ENCODE peak calls at places on chromosomes 7 and 10, in nine cellular contexts. One of them, this sample, is unnamed.

GRCh38 chr7:959271-959670 is 4.8 kb upstream of the ADAP1 start:
- DNase-seq in activated gamma-delta T cell: no peak
- DNase-seq in mucosa of gallbladder: no peak
- DNase-seq in fibroblast of the aortic adventitia: no peak
- DNase-seq in SK-N-DZ: no peak
- DNase-seq in CD8-positive, alpha-beta memory T cell: peak; percentile 26
- DNase-seq in HL-60: no peak
- DNase-seq in activated naive CD8-positive, alpha-beta T cell treated with anti-CD3 and anti-CD28 coated beads, Interleukin-2, amount 50 U/mL, for 24 hours: no peak
- DNase-seq in GM23248: no peak
- DNase-seq in this sample: no peak

GRCh38 chr7:91029688-91030087 is 234.5 kb upstream of the FZD1 start:
- DNase-seq in activated naive CD8-positive, alpha-beta T cell treated with anti-CD3 and anti-CD28 coated beads, Interleukin-2, amount 50 U/mL, for 24 hours: no peak
- DNase-seq in activated gamma-delta T cell: no peak
- DNase-seq in GM23248: no peak
- DNase-seq in SK-N-DZ: no peak
- DNase-seq in CD8-positive, alpha-beta memory T cell: no peak
- DNase-seq in HL-60: no peak
- DNase-seq in fibroblast of the aortic adventitia: no peak
- DNase-seq in mucosa of gallbladder: no peak
- DNase-seq in this sample: no peak

GRCh38 chr10:8245131-8246117 is 190.9 kb downstream of the GATA3 start:
- DNase-seq in GM23248: no peak
- DNase-seq in CD8-positive, alpha-beta memory T cell: no peak
- DNase-seq in SK-N-DZ: peak; percentile 100
- DNase-seq in fibroblast of the aortic adventitia: no peak
- DNase-seq in activated naive CD8-positive, alpha-beta T cell treated with anti-CD3 and anti-CD28 coated beads, Interleukin-2, amount 50 U/mL, for 24 hours: no peak
- DNase-seq in mucosa of gallbladder: no peak
- DNase-seq in HL-60: no peak
- DNase-seq in activated gamma-delta T cell: no peak
- DNase-seq in this sample: no peak

GRCh38 chr10:25080880-25081581 is 64.6 kb downstream of the THNSL1 start:
- DNase-seq in CD8-positive, alpha-beta memory T cell: peak; percentile 68
- DNase-seq in activated gamma-delta T cell: no peak
- DNase-seq in fibroblast of the aortic adventitia: peak; percentile 92
- DNase-seq in GM23248: peak; percentile 90
- DNase-seq in HL-60: no peak
- DNase-seq in activated naive CD8-positive, alpha-beta T cell treated with anti-CD3 and anti-CD28 coated beads, Interleukin-2, amount 50 U/mL, for 24 hours: peak; percentile 68
- DNase-seq in mucosa of gallbladder: peak; percentile 89
- DNase-seq in SK-N-DZ: peak; percentile 83
- DNase-seq in this sample: peak; percentile 54

GRCh38 chr7:37535841-37536240 is 87.2 kb upstream of the ELMO1 start:
- DNase-seq in activated gamma-delta T cell: no peak
- DNase-seq in GM23248: no peak
- DNase-seq in HL-60: no peak
- DNase-seq in CD8-positive, alpha-beta memory T cell: no peak
- DNase-seq in fibroblast of the aortic adventitia: no peak
- DNase-seq in mucosa of gallbladder: no peak
- DNase-seq in activated naive CD8-positive, alpha-beta T cell treated with anti-CD3 and anti-CD28 coated beads, Interleukin-2, amount 50 U/mL, for 24 hours: no peak
- DNase-seq in SK-N-DZ: no peak
- DNase-seq in this sample: no peak

GRCh38 chr7:131100357-131101054 is 227.2 kb upstream of the MKLN1 start:
- DNase-seq in mucosa of gallbladder: no peak
- DNase-seq in HL-60: no peak
- DNase-seq in activated gamma-delta T cell: no peak
- DNase-seq in GM23248: no peak
- DNase-seq in fibroblast of the aortic adventitia: no peak
- DNase-seq in CD8-positive, alpha-beta memory T cell: no peak
- DNase-seq in activated naive CD8-positive, alpha-beta T cell treated with anti-CD3 and anti-CD28 coated beads, Interleukin-2, amount 50 U/mL, for 24 hours: no peak
- DNase-seq in SK-N-DZ: no peak
- DNase-seq in this sample: no peak

GRCh38 chr10:3226960-3227724 is 54.6 kb upstream of the PITRM1 start:
- DNase-seq in activated gamma-delta T cell: no peak
- DNase-seq in fibroblast of the aortic adventitia: peak; percentile 90
- DNase-seq in activated naive CD8-positive, alpha-beta T cell treated with anti-CD3 and anti-CD28 coated beads, Interleukin-2, amount 50 U/mL, for 24 hours: no peak
- DNase-seq in mucosa of gallbladder: no peak
- DNase-seq in HL-60: no peak
- DNase-seq in GM23248: peak; percentile 92
- DNase-seq in CD8-positive, alpha-beta memory T cell: no peak
- DNase-seq in SK-N-DZ: no peak
- DNase-seq in this sample: no peak

GRCh38 chr7:46948776-46949175 is 633.1 kb downstream of the TNS3 start:
- DNase-seq in fibroblast of the aortic adventitia: no peak
- DNase-seq in HL-60: no peak
- DNase-seq in CD8-positive, alpha-beta memory T cell: no peak
- DNase-seq in activated naive CD8-positive, alpha-beta T cell treated with anti-CD3 and anti-CD28 coated beads, Interleukin-2, amount 50 U/mL, for 24 hours: no peak
- DNase-seq in mucosa of gallbladder: no peak
- DNase-seq in GM23248: no peak
- DNase-seq in activated gamma-delta T cell: no peak
- DNase-seq in SK-N-DZ: no peak
- DNase-seq in this sample: no peak

GRCh38 chr10:101658910-101659309 is 36.1 kb downstream of the FBXW4 start:
- DNase-seq in fibroblast of the aortic adventitia: no peak
- DNase-seq in activated naive CD8-positive, alpha-beta T cell treated with anti-CD3 and anti-CD28 coated beads, Interleukin-2, amount 50 U/mL, for 24 hours: no peak
- DNase-seq in activated gamma-delta T cell: no peak
- DNase-seq in mucosa of gallbladder: no peak
- DNase-seq in SK-N-DZ: no peak
- DNase-seq in CD8-positive, alpha-beta memory T cell: no peak
- DNase-seq in HL-60: no peak
- DNase-seq in GM23248: no peak
- DNase-seq in this sample: no peak

GRCh38 chr10:24483701-24484100 is 240.0 kb downstream of the ARHGAP21 start:
- DNase-seq in SK-N-DZ: no peak
- DNase-seq in activated naive CD8-positive, alpha-beta T cell treated with anti-CD3 and anti-CD28 coated beads, Interleukin-2, amount 50 U/mL, for 24 hours: no peak
- DNase-seq in HL-60: no peak
- DNase-seq in GM23248: peak; percentile 88
- DNase-seq in fibroblast of the aortic adventitia: peak; percentile 41
- DNase-seq in mucosa of gallbladder: peak; percentile 85
- DNase-seq in activated gamma-delta T cell: no peak
- DNase-seq in CD8-positive, alpha-beta memory T cell: no peak
- DNase-seq in this sample: peak; percentile 39

GRCh38 chr7:98085674-98086073 is 21.0 kb upstream of the LMTK2 start:
- DNase-seq in GM23248: no peak
- DNase-seq in fibroblast of the aortic adventitia: no peak
- DNase-seq in activated gamma-delta T cell: no peak
- DNase-seq in mucosa of gallbladder: no peak
- DNase-seq in activated naive CD8-positive, alpha-beta T cell treated with anti-CD3 and anti-CD28 coated beads, Interleukin-2, amount 50 U/mL, for 24 hours: no peak
- DNase-seq in CD8-positive, alpha-beta memory T cell: no peak
- DNase-seq in HL-60: no peak
- DNase-seq in SK-N-DZ: no peak
- DNase-seq in this sample: no peak

GRCh38 chr10:56881218-56881617 is 520.2 kb upstream of the ZWINT start:
- DNase-seq in activated naive CD8-positive, alpha-beta T cell treated with anti-CD3 and anti-CD28 coated beads, Interleukin-2, amount 50 U/mL, for 24 hours: no peak
- DNase-seq in fibroblast of the aortic adventitia: no peak
- DNase-seq in mucosa of gallbladder: no peak
- DNase-seq in SK-N-DZ: no peak
- DNase-seq in CD8-positive, alpha-beta memory T cell: no peak
- DNase-seq in activated gamma-delta T cell: no peak
- DNase-seq in GM23248: no peak
- DNase-seq in HL-60: no peak
- DNase-seq in this sample: no peak

GRCh38 chr10:89431977-89432376 is 17.6 kb downstream of the IFIT5 start:
- DNase-seq in activated gamma-delta T cell: no peak
- DNase-seq in mucosa of gallbladder: no peak
- DNase-seq in fibroblast of the aortic adventitia: peak; percentile 79
- DNase-seq in CD8-positive, alpha-beta memory T cell: no peak
- DNase-seq in HL-60: no peak
- DNase-seq in SK-N-DZ: no peak
- DNase-seq in activated naive CD8-positive, alpha-beta T cell treated with anti-CD3 and anti-CD28 coated beads, Interleukin-2, amount 50 U/mL, for 24 hours: no peak
- DNase-seq in GM23248: peak; percentile 38
- DNase-seq in this sample: no peak

GRCh38 chr7:151745090-151745638 is 131.8 kb downstream of the PRKAG2 start:
- DNase-seq in CD8-positive, alpha-beta memory T cell: no peak
- DNase-seq in GM23248: peak; percentile 98
- DNase-seq in mucosa of gallbladder: peak; percentile 56
- DNase-seq in activated naive CD8-positive, alpha-beta T cell treated with anti-CD3 and anti-CD28 coated beads, Interleukin-2, amount 50 U/mL, for 24 hours: peak; percentile 72
- DNase-seq in fibroblast of the aortic adventitia: peak; percentile 75
- DNase-seq in activated gamma-delta T cell: no peak
- DNase-seq in HL-60: peak; percentile 78
- DNase-seq in SK-N-DZ: no peak
- DNase-seq in this sample: no peak

GRCh38 chr10:29881336-29881751 is 178.0 kb downstream of the JCAD start:
- DNase-seq in HL-60: no peak
- DNase-seq in fibroblast of the aortic adventitia: peak; percentile 84
- DNase-seq in activated gamma-delta T cell: no peak
- DNase-seq in SK-N-DZ: no peak
- DNase-seq in activated naive CD8-positive, alpha-beta T cell treated with anti-CD3 and anti-CD28 coated beads, Interleukin-2, amount 50 U/mL, for 24 hours: no peak
- DNase-seq in GM23248: no peak
- DNase-seq in CD8-positive, alpha-beta memory T cell: no peak
- DNase-seq in mucosa of gallbladder: no peak
- DNase-seq in this sample: no peak

GRCh38 chr7:101934618-101935017 is 117.2 kb downstream of the CUX1 start:
- DNase-seq in fibroblast of the aortic adventitia: no peak
- DNase-seq in mucosa of gallbladder: peak; percentile 39
- DNase-seq in GM23248: no peak
- DNase-seq in HL-60: no peak
- DNase-seq in CD8-positive, alpha-beta memory T cell: no peak
- DNase-seq in activated naive CD8-positive, alpha-beta T cell treated with anti-CD3 and anti-CD28 coated beads, Interleukin-2, amount 50 U/mL, for 24 hours: no peak
- DNase-seq in activated gamma-delta T cell: no peak
- DNase-seq in SK-N-DZ: no peak
- DNase-seq in this sample: no peak

GRCh38 chr7:36735172-36735571 is 10.9 kb upstream of the AOAH start:
- DNase-seq in HL-60: no peak
- DNase-seq in fibroblast of the aortic adventitia: no peak
- DNase-seq in SK-N-DZ: no peak
- DNase-seq in GM23248: no peak
- DNase-seq in activated naive CD8-positive, alpha-beta T cell treated with anti-CD3 and anti-CD28 coated beads, Interleukin-2, amount 50 U/mL, for 24 hours: no peak
- DNase-seq in activated gamma-delta T cell: no peak
- DNase-seq in mucosa of gallbladder: no peak
- DNase-seq in CD8-positive, alpha-beta memory T cell: no peak
- DNase-seq in this sample: no peak

GRCh38 chr7:75064291-75064690 is 9.3 kb downstream of the RCC1L start:
- DNase-seq in fibroblast of the aortic adventitia: no peak
- DNase-seq in activated gamma-delta T cell: no peak
- DNase-seq in CD8-positive, alpha-beta memory T cell: no peak
- DNase-seq in SK-N-DZ: no peak
- DNase-seq in activated naive CD8-positive, alpha-beta T cell treated with anti-CD3 and anti-CD28 coated beads, Interleukin-2, amount 50 U/mL, for 24 hours: no peak
- DNase-seq in HL-60: no peak
- DNase-seq in GM23248: no peak
- DNase-seq in mucosa of gallbladder: no peak
- DNase-seq in this sample: no peak

GRCh38 chr7:142519077-142519789 is 230.0 kb upstream of the PRSS1 start:
- DNase-seq in fibroblast of the aortic adventitia: no peak
- DNase-seq in mucosa of gallbladder: no peak
- DNase-seq in CD8-positive, alpha-beta memory T cell: no peak
- DNase-seq in SK-N-DZ: no peak
- DNase-seq in HL-60: no peak
- DNase-seq in activated gamma-delta T cell: no peak
- DNase-seq in GM23248: peak; percentile 29
- DNase-seq in activated naive CD8-positive, alpha-beta T cell treated with anti-CD3 and anti-CD28 coated beads, Interleukin-2, amount 50 U/mL, for 24 hours: no peak
- DNase-seq in this sample: no peak

GRCh38 chr7:12233175-12233574 is 22.1 kb downstream of the TMEM106B start:
- DNase-seq in HL-60: no peak
- DNase-seq in mucosa of gallbladder: no peak
- DNase-seq in CD8-positive, alpha-beta memory T cell: no peak
- DNase-seq in activated gamma-delta T cell: no peak
- DNase-seq in fibroblast of the aortic adventitia: no peak
- DNase-seq in GM23248: no peak
- DNase-seq in SK-N-DZ: no peak
- DNase-seq in activated naive CD8-positive, alpha-beta T cell treated with anti-CD3 and anti-CD28 coated beads, Interleukin-2, amount 50 U/mL, for 24 hours: no peak
- DNase-seq in this sample: no peak

GRCh38 chr7:140310337-140311002 is 87.9 kb downstream of the SLC37A3 start:
- DNase-seq in GM23248: no peak
- DNase-seq in fibroblast of the aortic adventitia: no peak
- DNase-seq in activated gamma-delta T cell: no peak
- DNase-seq in activated naive CD8-positive, alpha-beta T cell treated with anti-CD3 and anti-CD28 coated beads, Interleukin-2, amount 50 U/mL, for 24 hours: no peak
- DNase-seq in CD8-positive, alpha-beta memory T cell: no peak
- DNase-seq in mucosa of gallbladder: no peak
- DNase-seq in SK-N-DZ: no peak
- DNase-seq in HL-60: no peak
- DNase-seq in this sample: no peak

GRCh38 chr10:116270691-116271592 is 2.1 kb downstream of the GFRA1 start:
- DNase-seq in GM23248: peak; percentile 46
- DNase-seq in activated naive CD8-positive, alpha-beta T cell treated with anti-CD3 and anti-CD28 coated beads, Interleukin-2, amount 50 U/mL, for 24 hours: no peak
- DNase-seq in activated gamma-delta T cell: no peak
- DNase-seq in CD8-positive, alpha-beta memory T cell: no peak
- DNase-seq in SK-N-DZ: no peak
- DNase-seq in fibroblast of the aortic adventitia: no peak
- DNase-seq in mucosa of gallbladder: no peak
- DNase-seq in HL-60: no peak
- DNase-seq in this sample: no peak

GRCh38 chr10:73588656-73589055 is 2.5 kb downstream of the USP54 start:
- DNase-seq in CD8-positive, alpha-beta memory T cell: no peak
- DNase-seq in mucosa of gallbladder: no peak
- DNase-seq in GM23248: peak; percentile 51
- DNase-seq in HL-60: no peak
- DNase-seq in activated gamma-delta T cell: no peak
- DNase-seq in activated naive CD8-positive, alpha-beta T cell treated with anti-CD3 and anti-CD28 coated beads, Interleukin-2, amount 50 U/mL, for 24 hours: no peak
- DNase-seq in fibroblast of the aortic adventitia: peak; percentile 62
- DNase-seq in SK-N-DZ: no peak
- DNase-seq in this sample: no peak

GRCh38 chr10:121077331-121077730 is 226.2 kb downstream of the WDR11 start:
- DNase-seq in mucosa of gallbladder: peak; percentile 33
- DNase-seq in activated naive CD8-positive, alpha-beta T cell treated with anti-CD3 and anti-CD28 coated beads, Interleukin-2, amount 50 U/mL, for 24 hours: no peak
- DNase-seq in GM23248: peak; percentile 14
- DNase-seq in CD8-positive, alpha-beta memory T cell: no peak
- DNase-seq in SK-N-DZ: no peak
- DNase-seq in HL-60: peak; percentile 67
- DNase-seq in fibroblast of the aortic adventitia: no peak
- DNase-seq in activated gamma-delta T cell: no peak
- DNase-seq in this sample: no peak

GRCh38 chr10:6232225-6232807 is 29.6 kb downstream of the PFKFB3 start:
- DNase-seq in HL-60: no peak
- DNase-seq in GM23248: no peak
- DNase-seq in activated naive CD8-positive, alpha-beta T cell treated with anti-CD3 and anti-CD28 coated beads, Interleukin-2, amount 50 U/mL, for 24 hours: no peak
- DNase-seq in fibroblast of the aortic adventitia: no peak
- DNase-seq in mucosa of gallbladder: no peak
- DNase-seq in activated gamma-delta T cell: no peak
- DNase-seq in CD8-positive, alpha-beta memory T cell: no peak
- DNase-seq in SK-N-DZ: no peak
- DNase-seq in this sample: no peak

GRCh38 chr10:78065616-78066410 is 32.1 kb downstream of the RPS24 start:
- DNase-seq in SK-N-DZ: no peak
- DNase-seq in activated gamma-delta T cell: no peak
- DNase-seq in fibroblast of the aortic adventitia: no peak
- DNase-seq in GM23248: no peak
- DNase-seq in CD8-positive, alpha-beta memory T cell: no peak
- DNase-seq in HL-60: no peak
- DNase-seq in mucosa of gallbladder: peak; percentile 28
- DNase-seq in activated naive CD8-positive, alpha-beta T cell treated with anti-CD3 and anti-CD28 coated beads, Interleukin-2, amount 50 U/mL, for 24 hours: no peak
- DNase-seq in this sample: no peak

GRCh38 chr7:55432937-55433784 is 68.0 kb downstream of the LANCL2 start:
- DNase-seq in activated naive CD8-positive, alpha-beta T cell treated with anti-CD3 and anti-CD28 coated beads, Interleukin-2, amount 50 U/mL, for 24 hours: no peak
- DNase-seq in fibroblast of the aortic adventitia: peak; percentile 50
- DNase-seq in mucosa of gallbladder: no peak
- DNase-seq in CD8-positive, alpha-beta memory T cell: no peak
- DNase-seq in HL-60: no peak
- DNase-seq in GM23248: peak; percentile 55
- DNase-seq in activated gamma-delta T cell: no peak
- DNase-seq in SK-N-DZ: peak; percentile 70
- DNase-seq in this sample: no peak

GRCh38 chr10:28429573-28430216 is 103.2 kb upstream of the WAC start:
- DNase-seq in mucosa of gallbladder: no peak
- DNase-seq in SK-N-DZ: no peak
- DNase-seq in fibroblast of the aortic adventitia: peak; percentile 35
- DNase-seq in activated gamma-delta T cell: no peak
- DNase-seq in GM23248: no peak
- DNase-seq in HL-60: no peak
- DNase-seq in CD8-positive, alpha-beta memory T cell: no peak
- DNase-seq in activated naive CD8-positive, alpha-beta T cell treated with anti-CD3 and anti-CD28 coated beads, Interleukin-2, amount 50 U/mL, for 24 hours: no peak
- DNase-seq in this sample: no peak

GRCh38 chr7:44727346-44728262 is 21.0 kb upstream of the ZMIZ2 start:
- DNase-seq in GM23248: peak; percentile 87
- DNase-seq in activated gamma-delta T cell: no peak
- DNase-seq in activated naive CD8-positive, alpha-beta T cell treated with anti-CD3 and anti-CD28 coated beads, Interleukin-2, amount 50 U/mL, for 24 hours: no peak
- DNase-seq in CD8-positive, alpha-beta memory T cell: no peak
- DNase-seq in HL-60: no peak
- DNase-seq in SK-N-DZ: no peak
- DNase-seq in mucosa of gallbladder: no peak
- DNase-seq in fibroblast of the aortic adventitia: peak; percentile 89
- DNase-seq in this sample: peak; percentile 12

GRCh38 chr7:128014864-128015263 is 16.4 kb downstream of the LRRC4 start:
- DNase-seq in HL-60: no peak
- DNase-seq in GM23248: no peak
- DNase-seq in activated gamma-delta T cell: no peak
- DNase-seq in SK-N-DZ: no peak
- DNase-seq in fibroblast of the aortic adventitia: no peak
- DNase-seq in activated naive CD8-positive, alpha-beta T cell treated with anti-CD3 and anti-CD28 coated beads, Interleukin-2, amount 50 U/mL, for 24 hours: no peak
- DNase-seq in CD8-positive, alpha-beta memory T cell: no peak
- DNase-seq in mucosa of gallbladder: no peak
- DNase-seq in this sample: no peak

GRCh38 chr7:143434660-143435059 is 8.6 kb upstream of the TAS2R60 start:
- DNase-seq in CD8-positive, alpha-beta memory T cell: no peak
- DNase-seq in fibroblast of the aortic adventitia: peak; percentile 83
- DNase-seq in activated naive CD8-positive, alpha-beta T cell treated with anti-CD3 and anti-CD28 coated beads, Interleukin-2, amount 50 U/mL, for 24 hours: no peak
- DNase-seq in SK-N-DZ: no peak
- DNase-seq in mucosa of gallbladder: no peak
- DNase-seq in GM23248: peak; percentile 93
- DNase-seq in activated gamma-delta T cell: no peak
- DNase-seq in HL-60: no peak
- DNase-seq in this sample: no peak